ENCODE peak calls at places on chromosomes 4 and X, in four cellular contexts. C, W, E and Y are unnamed samples.

GRCh38 chr4:22741744-22742143 is 49.0 kb downstream of the GBA3 start:
- DNase-seq in C (no peak), W (no peak), E (no peak), Y (no peak)

GRCh38 chr4:144591401-144591800 is 54.6 kb upstream of the HHIP start:
- DNase-seq in C (peak; percentile 94), W (no peak), E (no peak), Y (no peak)

GRCh38 chrX:20989361-20989760 is 384.9 kb upstream of the CNKSR2 start:
- DNase-seq in C (no peak), W (no peak), E (no peak), Y (no peak)

GRCh38 chrX:121030083-121030482 is 17.3 kb upstream of the GLUD2 start:
- DNase-seq in C (no peak), W (no peak), E (no peak), Y (no peak)

GRCh38 chr4:38985363-38986065 is 46.7 kb downstream of the TMEM156 start:
- DNase-seq in C (no peak), W (no peak), E (no peak), Y (no peak)

GRCh38 chr4:42347076-42347475 is 50.2 kb upstream of the SHISA3 start:
- DNase-seq in C (no peak), W (no peak), E (no peak), Y (no peak)

GRCh38 chrX:40579880-40580536 is 762 bp upstream of the ATP6AP2 start:
- DNase-seq in C (no peak), W (no peak), E (no peak), Y (no peak)

GRCh38 chrX:133666256-133666655 is 251.0 kb upstream of the GPC4 start:
- DNase-seq in C (no peak), W (no peak), E (no peak), Y (no peak)

GRCh38 chrX:151359931-151360871 is 36.8 kb upstream of the VMA21 start:
- DNase-seq in C (no peak), W (peak; percentile 27), E (peak; percentile 37), Y (peak; percentile 41)

GRCh38 chr4:101701551-101701950 is 89.0 kb upstream of the BANK1 start:
- DNase-seq in C (no peak), W (no peak), E (no peak), Y (no peak)

GRCh38 chrX:149871940-149872339 is 9.0 kb upstream of the MAGEA8 start:
- DNase-seq in C (no peak), W (no peak), E (no peak), Y (peak; percentile 61)

GRCh38 chr4:56128231-56128630 is 179.5 kb downstream of the CEP135 start:
- DNase-seq in C (no peak), W (no peak), E (no peak), Y (no peak)